ENCODE peak calls at places on chromosomes 3 and 15, in nine cellular contexts. M is heart left ventricle; I is colonic mucosa; G is mammary epithelial cell; T is effector memory CD4-positive, alpha-beta T cell; U is RWPE2; O is fibroblast of lung; P is upper lobe of right lung; F is neural progenitor cell. K is an unnamed sample.

GRCh38 chr3:101676765-101677435 is at the start of gene ZBTB11:
- DNase-seq in M (peak), I (peak), G (peak), T (peak), U (peak), O (peak), P (peak), F (peak), K (peak)

GRCh38 chr15:33941279-33942063 is 26.8 kb upstream of the CHRM5 start:
- DNase-seq in M (no peak), I (no peak), G (no peak), T (no peak), U (no peak), O (no peak), P (no peak), F (no peak), K (no peak)

GRCh38 chr3:129305592-129306091 is 27.0 kb downstream of the HMCES start:
- DNase-seq in M (peak), I (peak), G (peak), T (peak), U (peak), O (peak), P (peak), F (peak), K (peak)

GRCh38 chr15:82569834-82570233 is 29.6 kb upstream of the RPS17 start:
- DNase-seq in M (no peak), I (no peak), G (no peak), T (no peak), U (no peak), O (no peak), P (no peak), F (no peak), K (no peak)

GRCh38 chr3:61821823-61822251 is 260.5 kb downstream of the PTPRG start:
- DNase-seq in M (no peak), I (no peak), G (peak), T (no peak), U (no peak), O (peak), P (no peak), F (no peak), K (no peak)

GRCh38 chr15:62306851-62307504 is 141.9 kb upstream of the C2CD4B start:
- DNase-seq in M (peak), I (peak), G (peak), T (no peak), U (no peak), O (peak), P (no peak), F (peak), K (peak)

GRCh38 chr3:33636125-33636855 is 81.8 kb downstream of the CLASP2 start:
- DNase-seq in M (no peak), I (no peak), G (peak), T (no peak), U (no peak), O (peak), P (no peak), F (peak), K (peak)

GRCh38 chr3:31968927-31969418 is 12.1 kb downstream of the OSBPL10 start:
- DNase-seq in M (no peak), I (peak), G (peak), T (no peak), U (no peak), O (peak), P (no peak), F (peak), K (peak)

GRCh38 chr3:13487403-13487802 is 7.3 kb downstream of the HDAC11 start:
- DNase-seq in M (no peak), I (no peak), G (no peak), T (no peak), U (peak), O (no peak), P (no peak), F (no peak), K (no peak)

GRCh38 chr3:44842376-44842775 is 19.3 kb upstream of the TMEM42 start:
- DNase-seq in M (no peak), I (no peak), G (no peak), T (no peak), U (no peak), O (peak), P (no peak), F (no peak), K (no peak)

GRCh38 chr3:134030382-134030753 is 643 bp upstream of the SLCO2A1 start:
- DNase-seq in M (no peak), I (peak), G (no peak), T (no peak), U (no peak), O (no peak), P (no peak), F (peak), K (no peak)

GRCh38 chr15:43531018-43531667 is 13.7 kb downstream of the MAP1A start:
- DNase-seq in M (no peak), I (no peak), G (no peak), T (no peak), U (no peak), O (no peak), P (no peak), F (no peak), K (no peak)

GRCh38 chr3:39208463-39209055 is 16.2 kb upstream of the XIRP1 start:
- DNase-seq in M (peak), I (peak), G (peak), T (peak), U (no peak), O (peak), P (no peak), F (peak), K (peak)

GRCh38 chr15:31024330-31024729 is 32.9 kb upstream of the MTMR10 start:
- DNase-seq in M (no peak), I (no peak), G (peak), T (no peak), U (peak), O (peak), P (no peak), F (peak), K (peak)

GRCh38 chr3:180330440-180330839 is 271.5 kb upstream of the TTC14 start:
- DNase-seq in M (no peak), I (no peak), G (no peak), T (no peak), U (no peak), O (no peak), P (no peak), F (no peak), K (no peak)

GRCh38 chr15:72472907-72473669 is 1.0 kb upstream of the ARIH1 start:
- DNase-seq in M (no peak), I (no peak), G (peak), T (no peak), U (no peak), O (peak), P (no peak), F (no peak), K (no peak)

GRCh38 chr3:28601291-28601690 is 252.7 kb upstream of the AZI2 start:
- DNase-seq in M (no peak), I (no peak), G (peak), T (no peak), U (no peak), O (no peak), P (no peak), F (no peak), K (no peak)

GRCh38 chr3:136428167-136428566 is 178.0 kb downstream of the PCCB start:
- DNase-seq in M (no peak), I (no peak), G (no peak), T (no peak), U (no peak), O (peak), P (no peak), F (no peak), K (no peak)

GRCh38 chr3:8416965-8417364 is 84.7 kb upstream of the LMCD1 start:
- DNase-seq in M (no peak), I (peak), G (peak), T (no peak), U (no peak), O (peak), P (peak), F (no peak), K (peak)

GRCh38 chr15:69424748-69425413 is 10.7 kb downstream of the KIF23 start:
- DNase-seq in M (no peak), I (no peak), G (no peak), T (no peak), U (no peak), O (peak), P (no peak), F (no peak), K (no peak)

GRCh38 chr3:150370129-150370602 is 37.9 kb upstream of the TSC22D2 start:
- DNase-seq in M (peak), I (peak), G (peak), T (no peak), U (peak), O (peak), P (no peak), F (peak), K (peak)

GRCh38 chr15:101233651-101234281 is 18.1 kb downstream of the CHSY1 start:
- DNase-seq in M (no peak), I (no peak), G (peak), T (no peak), U (no peak), O (no peak), P (no peak), F (no peak), K (no peak)

GRCh38 chr3:152444029-152444641 is 175.4 kb downstream of the MBNL1 start:
- DNase-seq in M (no peak), I (no peak), G (peak), T (no peak), U (no peak), O (peak), P (no peak), F (peak), K (no peak)

GRCh38 chr3:148315756-148316155 is 381.9 kb upstream of the AGTR1 start:
- DNase-seq in M (no peak), I (no peak), G (no peak), T (no peak), U (no peak), O (no peak), P (no peak), F (no peak), K (peak)

GRCh38 chr3:172260381-172260780 is 187.9 kb downstream of the GHSR start:
- DNase-seq in M (no peak), I (no peak), G (peak), T (no peak), U (no peak), O (peak), P (no peak), F (no peak), K (no peak)

GRCh38 chr3:182632077-182632393 is 161.3 kb upstream of the ATP11B start:
- DNase-seq in M (no peak), I (no peak), G (no peak), T (no peak), U (no peak), O (no peak), P (no peak), F (no peak), K (no peak)

GRCh38 chr15:78850926-78851600 is 21.6 kb upstream of the MORF4L1 start:
- DNase-seq in M (no peak), I (no peak), G (no peak), T (no peak), U (no peak), O (no peak), P (no peak), F (peak), K (no peak)

GRCh38 chr3:105791134-105791533 is 77.7 kb downstream of the CBLB start:
- DNase-seq in M (no peak), I (no peak), G (no peak), T (no peak), U (no peak), O (peak), P (no peak), F (no peak), K (peak)

GRCh38 chr3:13375464-13375863 is 44.7 kb downstream of the NUP210 start:
- DNase-seq in M (no peak), I (no peak), G (no peak), T (no peak), U (no peak), O (no peak), P (no peak), F (no peak), K (no peak)

GRCh38 chr3:141710888-141711616 is 27.0 kb upstream of the RNF7 start:
- DNase-seq in M (no peak), I (no peak), G (peak), T (no peak), U (no peak), O (peak), P (no peak), F (no peak), K (peak)

GRCh38 chr15:86139828-86140227 is 60.2 kb downstream of the AGBL1 start:
- DNase-seq in M (no peak), I (no peak), G (no peak), T (no peak), U (no peak), O (no peak), P (no peak), F (peak), K (no peak)

GRCh38 chr3:193590088-193590856 is 2.7 kb upstream of the OPA1 start:
- DNase-seq in M (no peak), I (peak), G (peak), T (no peak), U (peak), O (peak), P (no peak), F (no peak), K (peak)

GRCh38 chr3:16992198-16992597 is 107.4 kb downstream of the PLCL2 start:
- DNase-seq in M (no peak), I (no peak), G (no peak), T (no peak), U (no peak), O (no peak), P (no peak), F (no peak), K (no peak)

GRCh38 chr3:64023861-64024223 is 548 bp upstream of the PSMD6 start:
- DNase-seq in M (no peak), I (no peak), G (no peak), T (no peak), U (no peak), O (no peak), P (no peak), F (no peak), K (no peak)

DNA sequence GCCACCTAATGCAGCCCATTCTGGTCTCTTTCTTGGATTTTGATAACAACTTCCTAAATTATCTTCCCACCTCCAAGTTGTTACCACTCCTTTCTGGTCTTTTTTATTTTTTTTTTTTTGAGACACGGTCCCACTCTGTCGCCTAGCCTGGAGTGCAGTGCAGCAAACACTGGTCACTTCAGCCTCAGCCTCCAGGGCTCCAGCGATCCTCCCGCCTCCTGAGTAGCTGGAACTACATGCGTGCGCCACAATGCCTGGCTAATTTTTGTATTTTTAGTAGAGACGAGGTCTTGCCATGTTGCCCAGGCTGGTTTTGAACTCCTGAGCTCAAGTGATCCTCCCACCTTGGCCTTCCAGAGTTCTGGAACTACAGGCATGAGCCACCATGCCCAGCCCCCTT is 92.8 kb upstream of the BHLHE40 start:
- DNase-seq in M (no peak), I (no peak), G (no peak), T (no peak), U (no peak), O (no peak), P (no peak), F (no peak), K (no peak)
- H3K27ac ChIP-seq in M (no peak), I (no peak), G (no peak), T (no peak), U (no peak), O (no peak), P (no peak), F (no peak), K (no peak)

GRCh38 chr3:36733162-36733696 is 31.1 kb downstream of the DCLK3 start:
- DNase-seq in M (no peak), I (no peak), G (no peak), T (no peak), U (no peak), O (no peak), P (no peak), F (no peak), K (no peak)

GRCh38 chr3:36733723-36734122 is 30.6 kb downstream of the DCLK3 start:
- DNase-seq in M (no peak), I (no peak), G (no peak), T (no peak), U (no peak), O (no peak), P (no peak), F (no peak), K (no peak)

GRCh38 chr3:36734742-36735141 is 29.6 kb downstream of the DCLK3 start:
- DNase-seq in M (no peak), I (no peak), G (no peak), T (no peak), U (no peak), O (no peak), P (no peak), F (no peak), K (no peak)

GRCh38 chr3:36738701-36739100 is 25.7 kb downstream of the DCLK3 start:
- DNase-seq in M (peak), I (no peak), G (no peak), T (no peak), U (no peak), O (no peak), P (no peak), F (no peak), K (peak)

DNA sequence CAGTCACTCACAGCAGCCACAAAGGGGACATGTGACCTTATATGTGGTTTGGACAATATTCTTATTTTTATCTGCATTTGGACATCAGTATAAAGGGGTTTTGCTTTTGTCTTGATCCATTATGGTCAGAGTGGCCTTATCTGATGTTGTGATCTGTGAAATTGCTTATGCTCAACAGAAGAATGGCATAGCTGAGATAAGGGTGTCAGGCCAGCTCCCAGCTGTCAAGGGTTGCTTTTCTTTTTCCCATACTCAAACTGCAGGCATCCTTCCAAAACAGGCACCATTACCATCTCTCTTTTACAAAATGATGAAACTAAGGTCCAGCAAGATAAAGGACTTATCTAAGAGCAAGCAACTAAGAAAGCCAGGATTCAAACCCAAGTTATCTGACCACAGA is 28.0 kb downstream of the DCLK3 start:
- DNase-seq in M (no peak), I (no peak), G (no peak), T (no peak), U (no peak), O (peak), P (no peak), F (no peak), K (peak)
- H3K27ac ChIP-seq in M (no peak), I (no peak), G (no peak), T (no peak), U (no peak), O (no peak), P (no peak), F (no peak), K (no peak)

GRCh38 chr3:24492971-24493551 is 1.6 kb downstream of the THRB start:
- DNase-seq in M (no peak), I (no peak), G (no peak), T (no peak), U (no peak), O (no peak), P (no peak), F (no peak), K (no peak)
- H3K27ac ChIP-seq in M (peak), I (no peak), G (no peak), T (no peak), U (peak), O (no peak), P (no peak), F (no peak), K (no peak)

GRCh38 chr15:40243126-40243810 is 4.4 kb downstream of the PAK6 start:
- DNase-seq in M (no peak), I (no peak), G (peak), T (no peak), U (no peak), O (no peak), P (no peak), F (no peak), K (no peak)
- H3K27ac ChIP-seq in M (no peak), I (no peak), G (no peak), T (no peak), U (no peak), O (no peak), P (no peak), F (no peak), K (no peak)